ENCODE peak calls at places on chromosomes 12 and 14, in four cellular contexts. One of them, this sample, is unnamed.
A peak's percentile ranks its signal among the peaks of the same experiment; 100 is the strongest.

GRCh38 chr14:92987148-92987570 is 64.2 kb downstream of the CHGA start:
- DNase-seq in heart right ventricle: no peak
- DNase-seq in A549: no peak
- DNase-seq in Calu3: no peak
- DNase-seq in this sample: no peak

GRCh38 chr14:39417014-39417413 is 15.2 kb downstream of the FBXO33 start:
- DNase-seq in Calu3: no peak
- DNase-seq in A549: peak; percentile 28
- DNase-seq in heart right ventricle: no peak
- DNase-seq in this sample: no peak

GRCh38 chr12:25269701-25270100 is 19.0 kb upstream of the KRAS start:
- DNase-seq in Calu3: no peak
- DNase-seq in A549: no peak
- DNase-seq in heart right ventricle: no peak
- DNase-seq in this sample: peak; percentile 33

GRCh38 chr14:32006267-32007110 is 70.6 kb upstream of the ARHGAP5 start:
- DNase-seq in heart right ventricle: no peak
- DNase-seq in Calu3: peak; percentile 74
- DNase-seq in A549: peak; percentile 85
- DNase-seq in this sample: no peak

GRCh38 chr12:131703161-131703560 is 7.7 kb upstream of the SFSWAP start:
- DNase-seq in Calu3: no peak
- DNase-seq in A549: no peak
- DNase-seq in heart right ventricle: no peak
- DNase-seq in this sample: no peak

GRCh38 chr14:71403673-71404072 is 496.4 kb downstream of the PCNX1 start:
- DNase-seq in heart right ventricle: no peak
- DNase-seq in A549: peak; percentile 20
- DNase-seq in Calu3: peak; percentile 29
- DNase-seq in this sample: peak; percentile 56

GRCh38 chr12:114812858-114813761 is 129.1 kb upstream of the TBX3 start:
- DNase-seq in Calu3: no peak
- DNase-seq in A549: peak; percentile 43
- DNase-seq in heart right ventricle: no peak
- DNase-seq in this sample: no peak

GRCh38 chr12:107207931-107208515 is 114.7 kb upstream of the CRY1 start:
- DNase-seq in A549: no peak
- DNase-seq in heart right ventricle: no peak
- DNase-seq in Calu3: no peak
- DNase-seq in this sample: no peak

GRCh38 chr14:92515510-92516343 is 2.1 kb downstream of the RIN3 start:
- DNase-seq in heart right ventricle: no peak
- DNase-seq in Calu3: no peak
- DNase-seq in A549: no peak
- DNase-seq in this sample: no peak

GRCh38 chr14:21525571-21525970 is 575 bp downstream of the SALL2 start:
- DNase-seq in heart right ventricle: no peak
- DNase-seq in Calu3: no peak
- DNase-seq in A549: no peak
- DNase-seq in this sample: no peak

GRCh38 chr14:64745511-64746041 is 41.4 kb downstream of the PLEKHG3 start:
- DNase-seq in heart right ventricle: no peak
- DNase-seq in A549: no peak
- DNase-seq in Calu3: no peak
- DNase-seq in this sample: no peak

GRCh38 chr14:104870368-104871144 is 5.5 kb downstream of the CEP170B start:
- DNase-seq in Calu3: peak; percentile 37
- DNase-seq in A549: no peak
- DNase-seq in heart right ventricle: peak; percentile 34
- DNase-seq in this sample: peak; percentile 27

GRCh38 chr14:22748188-22748587 is 18.3 kb upstream of the OXA1L start:
- DNase-seq in A549: peak; percentile 14
- DNase-seq in heart right ventricle: no peak
- DNase-seq in Calu3: no peak
- DNase-seq in this sample: no peak

GRCh38 chr14:76780875-76781647 is 19.8 kb downstream of the VASH1 start:
- DNase-seq in Calu3: no peak
- DNase-seq in A549: no peak
- DNase-seq in heart right ventricle: no peak
- DNase-seq in this sample: no peak

GRCh38 chr12:47028186-47028585 is 51.2 kb upstream of the PCED1B start:
- DNase-seq in Calu3: no peak
- DNase-seq in heart right ventricle: no peak
- DNase-seq in A549: no peak
- DNase-seq in this sample: no peak

GRCh38 chr14:98189521-98189920 is 1082.5 kb downstream of the BCL11B start:
- DNase-seq in heart right ventricle: no peak
- DNase-seq in A549: no peak
- DNase-seq in Calu3: no peak
- DNase-seq in this sample: no peak

GRCh38 chr14:101969480-101969879 is 5.1 kb downstream of the DYNC1H1 start:
- DNase-seq in A549: no peak
- DNase-seq in Calu3: no peak
- DNase-seq in heart right ventricle: no peak
- DNase-seq in this sample: peak; percentile 60

GRCh38 chr14:34498684-34499412 is 36.8 kb upstream of the SPTSSA start:
- DNase-seq in A549: peak; percentile 80
- DNase-seq in heart right ventricle: no peak
- DNase-seq in Calu3: peak; percentile 59
- DNase-seq in this sample: peak; percentile 38

DNA sequence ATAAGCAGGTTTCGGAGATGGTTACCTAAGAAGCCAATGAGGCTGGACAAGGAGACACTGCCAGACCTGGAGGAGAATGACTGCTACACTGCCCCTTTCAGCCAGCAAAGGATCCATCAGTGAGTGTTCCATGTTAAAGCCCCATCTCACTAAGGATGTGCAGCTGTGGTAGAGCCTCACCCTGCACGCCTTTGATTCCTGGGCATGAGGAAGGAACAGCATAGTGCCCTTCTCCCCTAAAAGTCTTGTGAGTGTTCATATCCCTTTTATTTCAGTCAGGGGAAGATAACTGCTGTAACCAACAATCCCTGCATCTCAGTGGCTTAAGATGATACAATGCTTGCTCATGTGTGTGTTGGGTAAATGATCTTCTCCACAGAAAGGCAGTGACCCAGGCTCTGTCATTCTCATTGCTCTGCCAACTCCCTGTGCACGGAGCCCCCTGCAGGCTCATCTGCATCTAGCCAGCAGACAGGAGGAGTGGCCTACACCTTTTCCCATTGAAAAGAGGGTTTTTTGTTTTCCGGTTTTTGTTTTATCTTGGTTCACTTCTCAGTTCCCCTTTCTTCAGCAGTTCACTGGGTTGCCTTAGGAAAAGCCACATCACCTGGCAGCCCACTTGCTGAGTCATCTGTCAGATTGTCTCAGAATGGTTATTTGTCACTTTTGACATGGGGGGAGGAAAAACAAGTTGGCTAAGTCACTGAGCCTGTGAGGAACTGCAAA is 193.1 kb downstream of the ANO4 start:
- DNase-seq in Calu3: peak; percentile 72
- DNase-seq in A549: peak; percentile 24
- DNase-seq in heart right ventricle: no peak
- DNase-seq in this sample: peak; percentile 79
- TF ChIP-seq CTCF in Calu3: peak; percentile 22
- TF ChIP-seq CTCF in A549: no peak
- TF ChIP-seq CTCF in heart right ventricle: no peak
- TF ChIP-seq CTCF in this sample: peak; percentile 76

DNA sequence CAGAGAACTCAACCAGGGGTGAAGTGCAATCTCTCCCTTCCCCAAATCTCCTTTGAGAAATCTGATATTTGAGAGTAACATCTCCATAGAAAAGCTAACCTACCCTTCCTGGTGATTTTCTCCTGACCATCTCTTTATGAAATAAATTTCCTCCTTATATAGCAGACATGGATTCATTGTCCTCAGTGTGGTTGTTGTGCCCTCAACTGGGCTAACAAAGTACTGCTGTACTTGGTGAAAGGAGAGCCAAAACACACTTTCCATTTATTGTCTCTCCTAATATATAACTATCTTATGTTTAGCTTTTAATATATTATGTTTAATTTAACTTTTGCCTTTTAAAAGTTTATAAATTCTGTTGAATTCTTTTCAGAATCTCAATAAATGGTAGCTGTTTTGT is 65.1 kb upstream of the SLCO1B1 start:
- DNase-seq in A549: peak; percentile 53
- DNase-seq in heart right ventricle: no peak
- DNase-seq in Calu3: peak; percentile 16
- DNase-seq in this sample: no peak
- TF ChIP-seq CTCF in A549: peak; percentile 51
- TF ChIP-seq CTCF in heart right ventricle: peak; percentile 43
- TF ChIP-seq CTCF in Calu3: no peak
- TF ChIP-seq CTCF in this sample: peak; percentile 59

GRCh38 chr12:3035815-3036702 is 41.1 kb upstream of the TSPAN9 start:
- DNase-seq in heart right ventricle: no peak
- DNase-seq in A549: no peak
- DNase-seq in Calu3: no peak
- DNase-seq in this sample: no peak
- TF ChIP-seq CTCF in heart right ventricle: peak; percentile 44
- TF ChIP-seq CTCF in A549: no peak
- TF ChIP-seq CTCF in Calu3: peak; percentile 17
- TF ChIP-seq CTCF in this sample: peak; percentile 33

GRCh38 chr12:117118838-117119591 is 19.8 kb upstream of the TESC start:
- DNase-seq in heart right ventricle: no peak
- DNase-seq in A549: no peak
- DNase-seq in Calu3: no peak
- DNase-seq in this sample: no peak

GRCh38 chr12:117114784-117115183 is 15.6 kb upstream of the TESC start:
- DNase-seq in A549: no peak
- DNase-seq in heart right ventricle: no peak
- DNase-seq in Calu3: no peak
- DNase-seq in this sample: no peak

GRCh38 chr12:117120787-117121186 is 21.6 kb upstream of the TESC start:
- DNase-seq in A549: no peak
- DNase-seq in Calu3: no peak
- DNase-seq in heart right ventricle: no peak
- DNase-seq in this sample: no peak

GRCh38 chr12:117121456-117121855 is 22.2 kb upstream of the TESC start:
- DNase-seq in A549: no peak
- DNase-seq in Calu3: no peak
- DNase-seq in heart right ventricle: no peak
- DNase-seq in this sample: no peak

DNA sequence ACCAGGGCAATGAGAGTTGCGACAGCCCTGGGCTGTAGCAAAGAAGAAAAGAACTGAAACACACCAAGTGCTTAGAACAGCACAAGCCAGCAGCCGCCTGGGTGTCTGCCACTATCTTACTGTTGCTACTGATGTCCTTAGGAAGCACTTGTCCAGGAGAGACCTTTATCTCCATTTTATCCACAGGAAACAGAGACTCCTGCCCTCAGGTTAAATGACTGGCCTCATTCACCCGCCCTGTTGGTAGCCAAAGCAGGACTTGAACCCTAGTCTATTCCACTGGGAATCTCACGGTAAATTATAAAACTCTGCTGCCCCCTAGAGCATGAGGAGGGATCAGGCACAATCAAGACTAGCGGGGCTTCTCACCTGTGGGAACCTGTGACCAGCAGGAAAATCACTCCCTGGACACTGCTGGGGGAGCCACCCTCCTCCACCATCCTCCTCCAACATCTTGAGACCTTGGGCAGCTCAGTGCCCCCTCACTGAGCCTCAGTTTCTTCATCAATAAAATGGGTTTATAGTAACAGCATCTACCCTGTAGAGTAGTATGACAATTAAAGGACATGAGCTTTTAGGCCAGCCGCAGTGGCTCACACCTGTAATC is 20.5 kb upstream of the TESC start:
- DNase-seq in Calu3: peak; percentile 63
- DNase-seq in A549: peak; percentile 72
- DNase-seq in heart right ventricle: no peak
- DNase-seq in this sample: peak; percentile 58
- TF ChIP-seq CTCF in Calu3: peak; percentile 77
- TF ChIP-seq CTCF in A549: peak; percentile 79
- TF ChIP-seq CTCF in heart right ventricle: peak; percentile 71
- TF ChIP-seq CTCF in this sample: peak; percentile 95

DNA sequence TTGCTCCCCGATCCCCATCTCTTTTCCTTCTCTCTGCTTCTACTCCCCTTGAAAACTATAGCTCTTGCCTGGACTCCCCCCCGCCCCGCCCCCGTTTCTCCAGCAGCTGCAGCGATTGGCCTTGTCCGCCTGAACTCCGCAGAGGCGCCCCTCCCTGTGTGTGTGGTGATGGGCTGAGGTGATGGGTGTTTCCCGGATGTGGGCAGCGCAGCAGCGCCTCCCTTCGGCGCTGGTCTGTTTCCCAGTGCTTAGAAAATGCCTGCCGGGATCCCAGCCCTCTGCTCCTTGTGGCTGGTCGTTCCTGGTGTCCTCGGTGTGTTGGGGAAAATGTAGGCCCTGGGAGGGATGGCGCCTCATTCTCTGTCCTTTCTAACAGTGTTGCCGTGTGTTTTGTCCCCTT is 43.3 kb downstream of the GALNT8 start:
- DNase-seq in heart right ventricle: no peak
- DNase-seq in Calu3: peak; percentile 8
- DNase-seq in A549: peak; percentile 66
- DNase-seq in this sample: no peak
- TF ChIP-seq CTCF in heart right ventricle: no peak
- TF ChIP-seq CTCF in Calu3: no peak
- TF ChIP-seq CTCF in A549: peak; percentile 7
- TF ChIP-seq CTCF in this sample: no peak

DNA sequence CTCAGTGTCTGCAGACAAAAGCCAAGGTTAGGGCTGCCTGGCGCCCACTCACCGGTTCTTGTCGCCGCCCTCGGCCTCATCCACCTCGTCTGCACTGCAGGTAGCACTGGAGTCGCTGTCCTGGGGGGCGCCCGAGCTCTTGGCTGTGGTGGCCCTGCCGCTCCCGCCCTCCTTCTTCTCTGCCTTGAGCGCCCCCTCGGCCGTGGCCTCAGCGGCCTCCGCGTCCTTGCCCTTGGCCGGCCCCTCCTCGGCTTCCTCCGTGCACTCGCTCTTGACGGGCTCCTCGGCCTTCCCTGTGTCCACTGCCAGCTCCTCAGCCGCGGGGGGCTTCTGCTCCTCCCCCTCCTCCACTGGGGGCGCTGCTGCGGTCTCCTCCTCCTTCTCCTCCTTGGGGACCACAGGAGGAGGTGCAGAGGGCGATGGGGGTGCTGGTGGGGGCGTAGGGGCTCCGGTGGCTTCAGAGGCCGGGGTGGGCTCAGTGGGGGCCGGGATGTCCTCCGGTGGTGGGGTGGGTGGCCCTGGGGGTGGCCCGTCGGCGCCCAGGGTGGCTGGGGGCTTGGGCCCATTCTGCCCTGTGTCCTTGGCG is 77.2 kb downstream of the RFLNA start:
- DNase-seq in A549: no peak
- DNase-seq in Calu3: no peak
- DNase-seq in heart right ventricle: no peak
- DNase-seq in this sample: no peak
- TF ChIP-seq CTCF in A549: no peak
- TF ChIP-seq CTCF in Calu3: no peak
- TF ChIP-seq CTCF in heart right ventricle: no peak
- TF ChIP-seq CTCF in this sample: no peak

This sample was measured in OCI-LY7.